ENCODE peak calls at places on chromosome 18, in four cellular contexts. D is GM12865, K is tibial artery, R is omental fat pad. J is an unnamed sample.

GRCh38 chr18:39571511-39571910 is 2005.9 kb upstream of the CELF4 start:
- DNase-seq in D (peak; percentile 9), K (no peak), R (no peak), J (peak; percentile 8)

GRCh38 chr18:8801263-8801901 is 96.0 kb downstream of the MTCL1 start:
- DNase-seq in D (no peak), K (no peak), R (no peak), J (no peak)

GRCh38 chr18:79396431-79397287 is 929 bp downstream of the NFATC1 start:
- DNase-seq in D (peak; percentile 64), K (peak; percentile 82), R (no peak), J (peak; percentile 86)

GRCh38 chr18:23141022-23141999 is 6.0 kb downstream of the CABLES1 start:
- DNase-seq in D (no peak), K (no peak), R (no peak), J (no peak)

GRCh38 chr18:59660976-59661743 is 36.1 kb downstream of the CCBE1 start:
- DNase-seq in D (no peak), K (no peak), R (no peak), J (no peak)

GRCh38 chr18:41870817-41871216 is 84.2 kb upstream of the PIK3C3 start:
- DNase-seq in D (no peak), K (no peak), R (no peak), J (no peak)

GRCh38 chr18:6960656-6961055 is 156.9 kb downstream of the LAMA1 start:
- DNase-seq in D (no peak), K (no peak), R (no peak), J (no peak)

GRCh38 chr18:72458256-72458655 is 85.9 kb downstream of the CBLN2 start:
- DNase-seq in D (no peak), K (no peak), R (no peak), J (no peak)

GRCh38 chr18:62577748-62578147 is 54.9 kb downstream of the ZCCHC2 start:
- DNase-seq in D (no peak), K (no peak), R (no peak), J (no peak)

GRCh38 chr18:42053188-42053781 is 98.3 kb downstream of the PIK3C3 start:
- DNase-seq in D (peak; percentile 69), K (no peak), R (no peak), J (peak; percentile 34)

GRCh38 chr18:34342960-34343359 is 118.2 kb upstream of the NOL4 start:
- DNase-seq in D (no peak), K (no peak), R (no peak), J (no peak)

GRCh38 chr18:29664278-29665021 is 1378.1 kb downstream of the DSC3 start:
- DNase-seq in D (no peak), K (no peak), R (no peak), J (no peak)

GRCh38 chr18:61738042-61738441 is 154.8 kb downstream of the RNF152 start:
- DNase-seq in D (no peak), K (peak; percentile 90), R (no peak), J (no peak)

GRCh38 chr18:62979172-62979571 is 263.8 kb downstream of the PHLPP1 start:
- DNase-seq in D (no peak), K (no peak), R (no peak), J (no peak)

GRCh38 chr18:47791461-47791860 is 139.0 kb downstream of the SMAD2 start:
- DNase-seq in D (no peak), K (no peak), R (no peak), J (no peak)

GRCh38 chr18:70232251-70232650 is 26.8 kb upstream of the RTTN start:
- DNase-seq in D (no peak), K (no peak), R (no peak), J (no peak)

GRCh38 chr18:47585914-47586313 is 334.5 kb upstream of the SKOR2 start:
- DNase-seq in D (no peak), K (no peak), R (no peak), J (no peak)

DNA sequence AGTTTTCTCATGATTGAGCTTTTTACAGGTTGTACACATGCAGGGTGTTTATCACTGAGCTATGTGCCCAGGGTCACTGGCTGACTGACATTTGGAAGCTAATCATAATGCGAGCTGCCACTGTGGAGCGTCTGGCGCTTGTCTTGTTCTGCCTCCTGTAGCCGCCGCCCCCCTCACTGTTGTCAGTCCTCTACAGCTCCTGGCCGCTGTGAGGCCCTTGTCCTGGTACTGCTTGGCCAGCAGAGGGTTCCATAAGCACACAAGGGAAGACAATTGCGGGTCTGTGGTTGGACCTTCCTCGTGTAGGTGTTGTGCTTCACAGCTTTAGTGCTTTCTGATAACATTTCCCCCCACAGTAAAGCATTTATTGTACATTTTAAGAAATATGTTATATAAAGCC is 105.6 kb upstream of the LDLRAD4 start:
- DNase-seq in D (no peak), K (no peak), R (no peak), J (no peak)
- TF ChIP-seq CTCF in D (no peak), K (no peak), R (no peak), J (no peak)

DNA sequence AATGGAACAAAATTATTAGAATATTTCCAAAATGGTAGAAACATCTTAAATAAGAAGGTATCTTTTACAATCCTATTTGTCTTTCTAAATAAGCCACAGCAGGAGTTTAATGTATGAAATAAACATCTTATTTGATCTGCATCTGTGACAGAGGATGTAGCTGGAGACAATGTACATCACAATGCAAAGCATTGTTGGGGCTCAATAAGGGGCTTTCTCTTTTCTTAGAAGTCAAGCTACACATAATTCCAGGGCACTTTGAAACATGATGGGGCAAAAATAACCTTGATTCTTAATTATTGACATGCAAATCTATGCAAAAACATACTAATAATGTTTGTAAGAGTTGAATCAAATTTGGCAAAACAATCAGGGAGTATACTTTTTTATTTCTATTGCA is 255.1 kb downstream of the DSC3 start:
- DNase-seq in D (no peak), K (no peak), R (no peak), J (no peak)
- TF ChIP-seq CTCF in D (no peak), K (no peak), R (no peak), J (no peak)

DNA sequence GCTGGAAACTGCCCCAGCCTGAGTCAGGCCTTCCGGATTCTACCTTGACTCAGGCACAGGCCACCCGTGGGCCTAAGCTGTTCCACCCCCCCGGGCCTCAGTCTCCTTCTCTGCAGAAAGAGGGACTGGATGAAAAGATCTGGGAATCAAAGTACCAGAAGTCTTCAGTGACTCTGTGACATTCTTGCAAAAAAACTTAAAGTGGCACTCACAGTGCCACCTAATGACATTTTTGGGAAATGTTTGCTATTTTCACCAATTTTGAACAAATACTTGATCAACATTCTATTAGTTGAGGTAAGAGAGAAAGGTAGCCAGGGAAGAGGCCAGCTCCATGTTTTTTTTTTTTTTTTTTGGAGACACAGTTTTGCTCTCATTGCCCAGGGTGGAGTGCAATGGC is 48.3 kb upstream of the ACAA2 start:
- DNase-seq in D (peak; percentile 15), K (no peak), R (no peak), J (peak; percentile 33)
- TF ChIP-seq CTCF in D (peak; percentile 34), K (no peak), R (no peak), J (peak; percentile 44)

GRCh38 chr18:9808530-9809241 is 77.1 kb upstream of the TXNDC2 start:
- DNase-seq in D (no peak), K (peak; percentile 69), R (no peak), J (no peak)

GRCh38 chr18:9809686-9810085 is 76.1 kb upstream of the TXNDC2 start:
- DNase-seq in D (no peak), K (no peak), R (no peak), J (no peak)

GRCh38 chr18:9810216-9810804 is 75.5 kb upstream of the TXNDC2 start:
- DNase-seq in D (no peak), K (no peak), R (no peak), J (no peak)

GRCh38 chr18:9811978-9812377 is 73.8 kb upstream of the TXNDC2 start:
- DNase-seq in D (no peak), K (no peak), R (no peak), J (no peak)

GRCh38 chr18:9810994-9811393 is 74.8 kb upstream of the TXNDC2 start:
- DNase-seq in D (no peak), K (peak; percentile 70), R (no peak), J (no peak)
- TF ChIP-seq CTCF in D (no peak), K (no peak), R (no peak), J (no peak)

GRCh38 chr18:4510160-4510559 is 55.1 kb upstream of the DLGAP1 start:
- DNase-seq in D (no peak), K (no peak), R (no peak), J (no peak)
- TF ChIP-seq CTCF in D (no peak), K (no peak), R (no peak), J (no peak)